ENCODE peak calls at places on chromosomes 7 and 10, in five cellular contexts. N is fibroblast of lung, Z is tibial artery, J is IMR-90, Y is psoas muscle. F is an unnamed sample.
A peak's percentile ranks its signal among the peaks of the same experiment; 100 is the strongest.

GRCh38 chr7:116843373-116843772 is 19.0 kb upstream of the CAPZA2 start:
- DNase-seq in N (no peak), Z (peak; percentile 26), J (no peak), Y (no peak), F (no peak)

GRCh38 chr10:124621637-124622036 is 122.5 kb downstream of the FAM53B start:
- DNase-seq in N (no peak), Z (no peak), J (no peak), Y (no peak), F (no peak)

GRCh38 chr7:129493555-129493954 is 8.8 kb upstream of the SMKR1 start:
- DNase-seq in N (peak; percentile 38), Z (no peak), J (peak; percentile 33), Y (no peak), F (no peak)

GRCh38 chr7:1513657-1514095 is 9.5 kb upstream of the INTS1 start:
- DNase-seq in N (no peak), Z (peak; percentile 67), J (no peak), Y (no peak), F (peak; percentile 48)

GRCh38 chr7:156380261-156380660 is 260.3 kb upstream of the RNF32 start:
- DNase-seq in N (no peak), Z (no peak), J (no peak), Y (no peak), F (no peak)

GRCh38 chr10:77524300-77524711 is 113.3 kb downstream of the KCNMA1 start:
- DNase-seq in N (peak; percentile 65), Z (no peak), J (peak; percentile 87), Y (no peak), F (no peak)

GRCh38 chr7:12619461-12620069 is 49.0 kb downstream of the SCIN start:
- DNase-seq in N (no peak), Z (no peak), J (no peak), Y (no peak), F (no peak)

GRCh38 chr10:49081532-49082275 is 33.6 kb downstream of the VSTM4 start:
- DNase-seq in N (peak; percentile 17), Z (no peak), J (peak; percentile 15), Y (no peak), F (no peak)

GRCh38 chr10:30039988-30040387 is 19.4 kb downstream of the JCAD start:
- DNase-seq in N (no peak), Z (no peak), J (no peak), Y (no peak), F (no peak)

GRCh38 chr10:33800986-33801385 is 466.5 kb upstream of the NRP1 start:
- DNase-seq in N (no peak), Z (no peak), J (no peak), Y (no peak), F (no peak)

GRCh38 chr10:12428447-12429135 is 79.2 kb downstream of the CAMK1D start:
- DNase-seq in N (no peak), Z (no peak), J (no peak), Y (no peak), F (no peak)

GRCh38 chr10:101619983-101620382 is 31.9 kb downstream of the DPCD start:
- DNase-seq in N (no peak), Z (no peak), J (no peak), Y (no peak), F (no peak)

GRCh38 chr7:604038-604883 is 84.6 kb upstream of the PDGFA start:
- DNase-seq in N (peak; percentile 28), Z (peak; percentile 88), J (peak; percentile 54), Y (peak; percentile 88), F (peak; percentile 60)

GRCh38 chr10:87505366-87506113 is 847 bp downstream of the MINPP1 start:
- DNase-seq in N (peak; percentile 54), Z (peak; percentile 29), J (peak; percentile 61), Y (peak; percentile 70), F (no peak)

GRCh38 chr10:67779455-67780205 is 58.4 kb downstream of the DNAJC12 start:
- DNase-seq in N (peak; percentile 87), Z (peak; percentile 73), J (peak; percentile 84), Y (no peak), F (peak; percentile 47)

GRCh38 chr10:102540023-102540422 is 36.3 kb downstream of the SUFU start:
- DNase-seq in N (peak; percentile 17), Z (no peak), J (peak; percentile 30), Y (no peak), F (no peak)

GRCh38 chr10:15461353-15462108 is 90.4 kb upstream of the FAM171A1 start:
- DNase-seq in N (peak; percentile 68), Z (peak; percentile 39), J (peak; percentile 27), Y (peak; percentile 50), F (peak; percentile 24)

GRCh38 chr7:150323682-150324365 is 479 bp upstream of the ACTR3C start:
- DNase-seq in N (no peak), Z (no peak), J (no peak), Y (no peak), F (no peak)

GRCh38 chr10:98432330-98432729 is 14.4 kb downstream of the HPS1 start:
- DNase-seq in N (no peak), Z (no peak), J (no peak), Y (no peak), F (no peak)

GRCh38 chr7:23893172-23893941 is 183.3 kb downstream of the STK31 start:
- DNase-seq in N (peak; percentile 16), Z (no peak), J (no peak), Y (no peak), F (no peak)

GRCh38 chr7:44236333-44236728 is 35.6 kb downstream of the YKT6 start:
- DNase-seq in N (no peak), Z (peak; percentile 27), J (no peak), Y (no peak), F (no peak)

GRCh38 chr7:1662101-1662500 is 8.0 kb upstream of the ELFN1 start:
- DNase-seq in N (no peak), Z (no peak), J (no peak), Y (peak; percentile 20), F (no peak)

GRCh38 chr10:43667317-43667731 is 18.6 kb upstream of the ZNF32 start:
- DNase-seq in N (peak; percentile 31), Z (no peak), J (peak; percentile 13), Y (no peak), F (no peak)

GRCh38 chr10:48670978-48671913 is 13.4 kb upstream of the WDFY4 start:
- DNase-seq in N (no peak), Z (no peak), J (no peak), Y (no peak), F (no peak)

GRCh38 chr7:139181404-139181803 is 49.6 kb upstream of the UBN2 start:
- DNase-seq in N (no peak), Z (no peak), J (peak; percentile 38), Y (no peak), F (no peak)

GRCh38 chr7:106126170-106126938 is 14.2 kb upstream of the SYPL1 start:
- DNase-seq in N (peak; percentile 75), Z (no peak), J (peak; percentile 82), Y (no peak), F (no peak)

GRCh38 chr10:23362069-23362830 is 17.7 kb upstream of the C10orf67 start:
- DNase-seq in N (no peak), Z (no peak), J (no peak), Y (no peak), F (no peak)

GRCh38 chr10:85600026-85600743 is 766.4 kb downstream of the GRID1 start:
- DNase-seq in N (no peak), Z (no peak), J (no peak), Y (no peak), F (no peak)

GRCh38 chr10:120456626-120457430 is at the start of gene PLPP4:
- DNase-seq in N (no peak), Z (no peak), J (no peak), Y (no peak), F (no peak)

GRCh38 chr7:901388-902154 is 25.2 kb downstream of the GET4 start:
- DNase-seq in N (peak; percentile 96), Z (peak; percentile 74), J (peak; percentile 82), Y (peak; percentile 86), F (peak; percentile 66)

GRCh38 chr7:151313857-151314256 is 27.8 kb upstream of the NUB1 start:
- DNase-seq in N (peak; percentile 55), Z (peak; percentile 58), J (peak; percentile 61), Y (peak; percentile 81), F (peak; percentile 21)

GRCh38 chr7:43621729-43622448 is 39.0 kb downstream of the STK17A start:
- DNase-seq in N (no peak), Z (no peak), J (no peak), Y (no peak), F (no peak)

GRCh38 chr10:89357096-89357495 is 20.8 kb upstream of the IFIT1B start:
- DNase-seq in N (no peak), Z (no peak), J (no peak), Y (no peak), F (no peak)

GRCh38 chr10:42866115-42866995 is 83.8 kb downstream of the BMS1 start:
- DNase-seq in N (peak; percentile 67), Z (peak; percentile 64), J (peak; percentile 64), Y (peak; percentile 92), F (peak; percentile 43)

GRCh38 chr7:28309684-28310083 is 102.6 kb upstream of the CREB5 start:
- DNase-seq in N (no peak), Z (no peak), J (no peak), Y (no peak), F (no peak)
- H3K27ac ChIP-seq in N (no peak overlapping the region), Z (no peak overlapping the region), J (no peak overlapping the region), Y (no peak overlapping the region), F (no peak overlapping the region)

DNA sequence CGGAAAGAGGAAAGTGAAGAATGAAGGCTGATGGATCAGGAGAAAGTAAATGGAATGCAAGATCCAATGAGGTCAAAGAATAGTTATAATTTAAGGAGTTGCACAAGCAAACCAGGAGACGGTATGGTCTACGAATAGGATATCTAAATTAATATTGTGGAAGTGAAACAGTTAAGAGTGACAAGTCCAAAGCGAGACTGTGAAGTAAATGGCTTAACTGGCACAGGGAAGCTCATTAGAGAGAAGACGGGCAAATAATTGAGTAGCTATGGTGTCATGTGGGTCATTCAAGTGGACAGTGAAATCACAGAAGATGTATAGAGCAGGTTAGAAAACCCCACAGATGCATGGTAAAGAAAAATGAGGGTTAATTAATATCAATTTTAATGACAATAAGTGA is 3.2 kb downstream of the CYP51A1 start:
- DNase-seq in N (no peak), Z (no peak), J (no peak), Y (no peak), F (no peak)
- H3K36me3 ChIP-seq in N (peaks cover 9% of the 10 kb centered on the region), Z (peaks cover 45% of the 10 kb centered on the region), J (peaks cover 8% of the 10 kb centered on the region), Y (no peaks in the 10 kb centered on the region), F (no peaks in the 10 kb centered on the region)

DNA sequence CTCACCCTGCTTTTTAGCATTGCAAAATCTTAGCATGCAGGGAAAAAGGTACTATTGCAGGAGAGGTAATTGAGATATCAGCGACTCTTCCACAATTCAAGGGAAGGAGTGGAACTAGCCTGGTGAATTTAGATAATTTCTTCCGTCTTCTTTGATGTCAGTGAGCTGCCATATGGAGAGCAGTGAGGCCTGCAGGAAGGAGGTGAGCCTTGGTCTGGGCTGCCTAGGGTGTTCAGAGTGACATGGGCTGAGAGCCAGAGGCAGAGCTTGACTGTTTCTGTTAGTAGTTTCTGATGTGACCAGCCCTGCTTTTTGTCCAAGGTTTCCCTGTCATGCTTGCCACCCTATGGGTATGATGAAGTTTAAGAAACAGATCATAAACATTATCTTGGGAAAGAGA is 28.6 kb downstream of the KAT6B start:
- DNase-seq in N (no peak), Z (no peak), J (no peak), Y (no peak), F (no peak)
- H3K27ac ChIP-seq in N (no peak overlapping the region), Z (no peak overlapping the region), J (peak overlapping the region; percentile 63), Y (no peak overlapping the region), F (no peak overlapping the region)

GRCh38 chr7:130882396-130882795 is 148.4 kb upstream of the KLF14 start:
- DNase-seq in N (no peak), Z (no peak), J (no peak), Y (peak; percentile 76), F (peak; percentile 4)
- H3K36me3 ChIP-seq in N (peaks cover 38% of the 10 kb centered on the region), Z (peaks cover 69% of the 10 kb centered on the region), J (peaks cover 74% of the 10 kb centered on the region), Y (peaks cover 10% of the 10 kb centered on the region), F (peaks cover 20% of the 10 kb centered on the region)

F was measured in tibial nerve.